ENCODE peak calls at places on chromosomes 16 and 17, in four cellular contexts. T, W, M and E are unnamed samples.

GRCh38 chr16:84836234-84836647 is 16.5 kb downstream of the CRISPLD2 start:
- DNase-seq in T (no peak), W (peak), M (no peak), E (peak)

GRCh38 chr17:58229881-58230280 is 8.5 kb upstream of the LPO start:
- DNase-seq in T (no peak), W (no peak), M (no peak), E (no peak)

GRCh38 chr17:27535178-27535928 is 79.1 kb downstream of the KSR1 start:
- DNase-seq in T (no peak), W (no peak), M (no peak), E (no peak)

GRCh38 chr16:69324585-69325253 is 5.7 kb downstream of the PDF start:
- DNase-seq in T (no peak), W (no peak), M (no peak), E (no peak)

GRCh38 chr17:70780031-70780430 is 610.7 kb downstream of the KCNJ2 start:
- DNase-seq in T (no peak), W (no peak), M (no peak), E (no peak)

GRCh38 chr16:69937465-69937951 is 13.6 kb upstream of the CLEC18A start:
- DNase-seq in T (no peak), W (no peak), M (peak), E (no peak)

GRCh38 chr16:1338119-1338730 is 4.8 kb downstream of the BAIAP3 start:
- DNase-seq in T (no peak), W (no peak), M (no peak), E (no peak)

GRCh38 chr17:71378741-71379140 is 742.1 kb upstream of the SOX9 start:
- DNase-seq in T (no peak), W (no peak), M (no peak), E (no peak)

GRCh38 chr17:81889602-81890001 is 1.8 kb downstream of the ALYREF start:
- DNase-seq in T (no peak), W (no peak), M (no peak), E (no peak)

GRCh38 chr17:47636273-47637030 is 13.3 kb upstream of the KPNB1 start:
- DNase-seq in T (no peak), W (no peak), M (no peak), E (no peak)

GRCh38 chr17:40443196-40443987 is at the start of gene IGFBP4:
- DNase-seq in T (peak), W (no peak), M (peak), E (no peak)

GRCh38 chr17:30472238-30472890 is 4.8 kb upstream of the GOSR1 start:
- DNase-seq in T (no peak), W (no peak), M (no peak), E (no peak)

GRCh38 chr16:70649300-70649699 is 2.9 kb downstream of the IL34 start:
- DNase-seq in T (no peak), W (no peak), M (no peak), E (no peak)

GRCh38 chr17:78979780-78980623 is at the start of gene LGALS3BP:
- DNase-seq in T (peak), W (peak), M (peak), E (peak)